ENCODE peak calls at places on chromosomes 12 and 14, in six cellular contexts. One of them, this sample, is unnamed.

GRCh38 chr14:78697341-78697740 is 527.2 kb downstream of the NRXN3 start:
- DNase-seq in progenitor cell of endocrine pancreas: no peak
- DNase-seq in kidney tubule cell: peak
- DNase-seq in HEK293T: peak
- DNase-seq in NCI-H1048: no peak
- DNase-seq in Panc1: peak
- DNase-seq in this sample: no peak

GRCh38 chr12:52523825-52524224 is 3.6 kb upstream of the KRT5 start:
- DNase-seq in progenitor cell of endocrine pancreas: peak
- DNase-seq in kidney tubule cell: no peak
- DNase-seq in HEK293T: no peak
- DNase-seq in NCI-H1048: no peak
- DNase-seq in Panc1: no peak
- DNase-seq in this sample: no peak

GRCh38 chr12:109732321-109733305 is 19.0 kb downstream of the FAM222A start:
- DNase-seq in progenitor cell of endocrine pancreas: no peak
- DNase-seq in kidney tubule cell: no peak
- DNase-seq in HEK293T: no peak
- DNase-seq in NCI-H1048: no peak
- DNase-seq in Panc1: no peak
- DNase-seq in this sample: no peak

GRCh38 chr14:36553650-36554260 is 28.7 kb downstream of the NKX2-8 start:
- DNase-seq in progenitor cell of endocrine pancreas: no peak
- DNase-seq in kidney tubule cell: peak
- DNase-seq in HEK293T: peak
- DNase-seq in NCI-H1048: peak
- DNase-seq in Panc1: peak
- DNase-seq in this sample: no peak

GRCh38 chr14:36452850-36453249 is 67.2 kb downstream of the NKX2-1 start:
- DNase-seq in progenitor cell of endocrine pancreas: no peak
- DNase-seq in kidney tubule cell: no peak
- DNase-seq in HEK293T: no peak
- DNase-seq in NCI-H1048: no peak
- DNase-seq in Panc1: no peak
- DNase-seq in this sample: no peak

GRCh38 chr14:51439896-51440295 is 199.8 kb downstream of the TMX1 start:
- DNase-seq in progenitor cell of endocrine pancreas: no peak
- DNase-seq in kidney tubule cell: no peak
- DNase-seq in HEK293T: no peak
- DNase-seq in NCI-H1048: no peak
- DNase-seq in Panc1: no peak
- DNase-seq in this sample: no peak

GRCh38 chr14:20745571-20746358 is at the start of gene EDDM3A:
- DNase-seq in progenitor cell of endocrine pancreas: no peak
- DNase-seq in kidney tubule cell: no peak
- DNase-seq in HEK293T: no peak
- DNase-seq in NCI-H1048: no peak
- DNase-seq in Panc1: no peak
- DNase-seq in this sample: no peak

GRCh38 chr14:85766295-85766694 is 236.4 kb downstream of the FLRT2 start:
- DNase-seq in progenitor cell of endocrine pancreas: no peak
- DNase-seq in kidney tubule cell: no peak
- DNase-seq in HEK293T: no peak
- DNase-seq in NCI-H1048: no peak
- DNase-seq in Panc1: no peak
- DNase-seq in this sample: no peak

GRCh38 chr12:113246478-113247122 is 25.3 kb downstream of the TPCN1 start:
- DNase-seq in progenitor cell of endocrine pancreas: no peak
- DNase-seq in kidney tubule cell: peak
- DNase-seq in HEK293T: no peak
- DNase-seq in NCI-H1048: no peak
- DNase-seq in Panc1: no peak
- DNase-seq in this sample: no peak

GRCh38 chr12:57175428-57176138 is 28.2 kb upstream of the LRP1-AS start:
- DNase-seq in progenitor cell of endocrine pancreas: peak
- DNase-seq in kidney tubule cell: peak
- DNase-seq in HEK293T: peak
- DNase-seq in NCI-H1048: peak
- DNase-seq in Panc1: peak
- DNase-seq in this sample: peak

GRCh38 chr12:54047160-54047963 is 6.3 kb upstream of the HOXC4 start:
- DNase-seq in progenitor cell of endocrine pancreas: no peak
- DNase-seq in kidney tubule cell: no peak
- DNase-seq in HEK293T: no peak
- DNase-seq in NCI-H1048: no peak
- DNase-seq in Panc1: no peak
- DNase-seq in this sample: no peak

GRCh38 chr12:77746108-77746507 is 84.6 kb upstream of the NAV3 start:
- DNase-seq in progenitor cell of endocrine pancreas: no peak
- DNase-seq in kidney tubule cell: peak
- DNase-seq in HEK293T: no peak
- DNase-seq in NCI-H1048: no peak
- DNase-seq in Panc1: no peak
- DNase-seq in this sample: no peak

GRCh38 chr12:126936181-126936851 is 1330.7 kb upstream of the TMEM132C start:
- DNase-seq in progenitor cell of endocrine pancreas: no peak
- DNase-seq in kidney tubule cell: peak
- DNase-seq in HEK293T: no peak
- DNase-seq in NCI-H1048: no peak
- DNase-seq in Panc1: no peak
- DNase-seq in this sample: no peak

GRCh38 chr12:120835657-120836056 is 68.5 kb downstream of the SPPL3 start:
- DNase-seq in progenitor cell of endocrine pancreas: no peak
- DNase-seq in kidney tubule cell: no peak
- DNase-seq in HEK293T: no peak
- DNase-seq in NCI-H1048: no peak
- DNase-seq in Panc1: no peak
- DNase-seq in this sample: no peak

GRCh38 chr14:87935895-87936294 is 57.1 kb downstream of the GALC start:
- DNase-seq in progenitor cell of endocrine pancreas: no peak
- DNase-seq in kidney tubule cell: no peak
- DNase-seq in HEK293T: no peak
- DNase-seq in NCI-H1048: no peak
- DNase-seq in Panc1: no peak
- DNase-seq in this sample: no peak

GRCh38 chr14:25833341-25834121 is 764.3 kb downstream of the NOVA1 start:
- DNase-seq in progenitor cell of endocrine pancreas: peak
- DNase-seq in kidney tubule cell: peak
- DNase-seq in HEK293T: peak
- DNase-seq in NCI-H1048: peak
- DNase-seq in Panc1: no peak
- DNase-seq in this sample: peak

GRCh38 chr12:3313655-3314305 is 177.2 kb upstream of the PRMT8 start:
- DNase-seq in progenitor cell of endocrine pancreas: no peak
- DNase-seq in kidney tubule cell: peak
- DNase-seq in HEK293T: peak
- DNase-seq in NCI-H1048: no peak
- DNase-seq in Panc1: no peak
- DNase-seq in this sample: no peak

GRCh38 chr14:74792249-74793039 is 29.3 kb downstream of the YLPM1 start:
- DNase-seq in progenitor cell of endocrine pancreas: no peak
- DNase-seq in kidney tubule cell: peak
- DNase-seq in HEK293T: no peak
- DNase-seq in NCI-H1048: no peak
- DNase-seq in Panc1: no peak
- DNase-seq in this sample: no peak

GRCh38 chr14:51327376-51327775 is 87.3 kb downstream of the TMX1 start:
- DNase-seq in progenitor cell of endocrine pancreas: no peak
- DNase-seq in kidney tubule cell: peak
- DNase-seq in HEK293T: no peak
- DNase-seq in NCI-H1048: no peak
- DNase-seq in Panc1: no peak
- DNase-seq in this sample: no peak

GRCh38 chr14:75886661-75887348 is 95.0 kb downstream of the TGFB3 start:
- DNase-seq in progenitor cell of endocrine pancreas: no peak
- DNase-seq in kidney tubule cell: peak
- DNase-seq in HEK293T: no peak
- DNase-seq in NCI-H1048: no peak
- DNase-seq in Panc1: no peak
- DNase-seq in this sample: no peak

GRCh38 chr14:39038542-39038941 is 64.5 kb downstream of the SEC23A start:
- DNase-seq in progenitor cell of endocrine pancreas: no peak
- DNase-seq in kidney tubule cell: peak
- DNase-seq in HEK293T: no peak
- DNase-seq in NCI-H1048: no peak
- DNase-seq in Panc1: no peak
- DNase-seq in this sample: no peak

GRCh38 chr12:26028953-26029740 is 70.7 kb downstream of the RASSF8 start:
- DNase-seq in progenitor cell of endocrine pancreas: no peak
- DNase-seq in kidney tubule cell: peak
- DNase-seq in HEK293T: peak
- DNase-seq in NCI-H1048: no peak
- DNase-seq in Panc1: no peak
- DNase-seq in this sample: peak

GRCh38 chr12:49942921-49943662 is 7.4 kb upstream of the AQP2 start:
- DNase-seq in progenitor cell of endocrine pancreas: no peak
- DNase-seq in kidney tubule cell: no peak
- DNase-seq in HEK293T: no peak
- DNase-seq in NCI-H1048: no peak
- DNase-seq in Panc1: no peak
- DNase-seq in this sample: no peak

GRCh38 chr12:130487636-130488035 is 149.9 kb downstream of the PIWIL1 start:
- DNase-seq in progenitor cell of endocrine pancreas: no peak
- DNase-seq in kidney tubule cell: no peak
- DNase-seq in HEK293T: no peak
- DNase-seq in NCI-H1048: no peak
- DNase-seq in Panc1: no peak
- DNase-seq in this sample: no peak

GRCh38 chr12:57156701-57157403 is 9.4 kb upstream of the LRP1-AS start:
- DNase-seq in progenitor cell of endocrine pancreas: no peak
- DNase-seq in kidney tubule cell: no peak
- DNase-seq in HEK293T: no peak
- DNase-seq in NCI-H1048: no peak
- DNase-seq in Panc1: no peak
- DNase-seq in this sample: no peak

GRCh38 chr12:93577222-93577621 is 4.7 kb downstream of the SOCS2 start:
- DNase-seq in progenitor cell of endocrine pancreas: no peak
- DNase-seq in kidney tubule cell: no peak
- DNase-seq in HEK293T: no peak
- DNase-seq in NCI-H1048: no peak
- DNase-seq in Panc1: no peak
- DNase-seq in this sample: no peak

GRCh38 chr12:89166525-89166934 is 185.8 kb downstream of the DUSP6 start:
- DNase-seq in progenitor cell of endocrine pancreas: no peak
- DNase-seq in kidney tubule cell: peak
- DNase-seq in HEK293T: no peak
- DNase-seq in NCI-H1048: no peak
- DNase-seq in Panc1: no peak
- DNase-seq in this sample: no peak

GRCh38 chr12:95169368-95169767 is 47.9 kb downstream of the FGD6 start:
- DNase-seq in progenitor cell of endocrine pancreas: no peak
- DNase-seq in kidney tubule cell: peak
- DNase-seq in HEK293T: no peak
- DNase-seq in NCI-H1048: no peak
- DNase-seq in Panc1: no peak
- DNase-seq in this sample: no peak

This sample was measured in neural crest cell.